ENCODE peak calls at places on chromosomes 3 and 15, in five cellular contexts. One of them, this sample, is unnamed.

GRCh38 chr3:40996827-40997710 is 202.2 kb upstream of the CTNNB1 start:
- DNase-seq in hippocampal formation: no peak
- DNase-seq in stimulated activated CD8-positive, alpha-beta memory T cell treated with anti-CD3 and anti-CD28 coated beads, Interleukin-7, amount 100 ng/mL, for 48 hours: no peak
- DNase-seq in activated gamma-delta T cell treated with Interleukin-2 at 50 U/mL for 16 hours: no peak
- DNase-seq in hepatocyte: no peak
- DNase-seq in this sample: no peak

GRCh38 chr3:25818335-25818734 is 28.4 kb downstream of the OXSM start:
- DNase-seq in hepatocyte: no peak
- DNase-seq in hippocampal formation: no peak
- DNase-seq in activated gamma-delta T cell treated with Interleukin-2 at 50 U/mL for 16 hours: no peak
- DNase-seq in stimulated activated CD8-positive, alpha-beta memory T cell treated with anti-CD3 and anti-CD28 coated beads, Interleukin-7, amount 100 ng/mL, for 48 hours: no peak
- DNase-seq in this sample: no peak

GRCh38 chr3:192879346-192880031 is 38.2 kb downstream of the MB21D2 start:
- DNase-seq in hippocampal formation: no peak
- DNase-seq in stimulated activated CD8-positive, alpha-beta memory T cell treated with anti-CD3 and anti-CD28 coated beads, Interleukin-7, amount 100 ng/mL, for 48 hours: no peak
- DNase-seq in hepatocyte: peak; percentile 79
- DNase-seq in activated gamma-delta T cell treated with Interleukin-2 at 50 U/mL for 16 hours: no peak
- DNase-seq in this sample: no peak

GRCh38 chr3:81716870-81717509 is 44.5 kb downstream of the GBE1 start:
- DNase-seq in activated gamma-delta T cell treated with Interleukin-2 at 50 U/mL for 16 hours: no peak
- DNase-seq in hippocampal formation: no peak
- DNase-seq in hepatocyte: peak; percentile 65
- DNase-seq in stimulated activated CD8-positive, alpha-beta memory T cell treated with anti-CD3 and anti-CD28 coated beads, Interleukin-7, amount 100 ng/mL, for 48 hours: no peak
- DNase-seq in this sample: no peak

GRCh38 chr15:29122506-29122905 is 147.1 kb downstream of the NSMCE3 start:
- DNase-seq in hepatocyte: no peak
- DNase-seq in hippocampal formation: no peak
- DNase-seq in activated gamma-delta T cell treated with Interleukin-2 at 50 U/mL for 16 hours: no peak
- DNase-seq in stimulated activated CD8-positive, alpha-beta memory T cell treated with anti-CD3 and anti-CD28 coated beads, Interleukin-7, amount 100 ng/mL, for 48 hours: no peak
- DNase-seq in this sample: no peak

GRCh38 chr3:10757021-10757820 is 58.8 kb upstream of the SLC6A11 start:
- DNase-seq in hippocampal formation: no peak
- DNase-seq in activated gamma-delta T cell treated with Interleukin-2 at 50 U/mL for 16 hours: no peak
- DNase-seq in hepatocyte: no peak
- DNase-seq in stimulated activated CD8-positive, alpha-beta memory T cell treated with anti-CD3 and anti-CD28 coated beads, Interleukin-7, amount 100 ng/mL, for 48 hours: peak; percentile 20
- DNase-seq in this sample: peak; percentile 21

GRCh38 chr3:16355864-16356263 is 90.9 kb downstream of the OXNAD1 start:
- DNase-seq in activated gamma-delta T cell treated with Interleukin-2 at 50 U/mL for 16 hours: no peak
- DNase-seq in stimulated activated CD8-positive, alpha-beta memory T cell treated with anti-CD3 and anti-CD28 coated beads, Interleukin-7, amount 100 ng/mL, for 48 hours: no peak
- DNase-seq in hepatocyte: no peak
- DNase-seq in hippocampal formation: no peak
- DNase-seq in this sample: no peak

GRCh38 chr3:81352867-81353266 is 408.6 kb downstream of the GBE1 start:
- DNase-seq in activated gamma-delta T cell treated with Interleukin-2 at 50 U/mL for 16 hours: no peak
- DNase-seq in stimulated activated CD8-positive, alpha-beta memory T cell treated with anti-CD3 and anti-CD28 coated beads, Interleukin-7, amount 100 ng/mL, for 48 hours: no peak
- DNase-seq in hippocampal formation: no peak
- DNase-seq in hepatocyte: peak; percentile 52
- DNase-seq in this sample: no peak

GRCh38 chr15:45630958-45631691 is 3.7 kb upstream of the SQOR start:
- DNase-seq in activated gamma-delta T cell treated with Interleukin-2 at 50 U/mL for 16 hours: no peak
- DNase-seq in hippocampal formation: no peak
- DNase-seq in stimulated activated CD8-positive, alpha-beta memory T cell treated with anti-CD3 and anti-CD28 coated beads, Interleukin-7, amount 100 ng/mL, for 48 hours: no peak
- DNase-seq in hepatocyte: peak; percentile 19
- DNase-seq in this sample: no peak

GRCh38 chr15:94306700-94307650 is 75.6 kb downstream of the MCTP2 start:
- DNase-seq in hippocampal formation: no peak
- DNase-seq in stimulated activated CD8-positive, alpha-beta memory T cell treated with anti-CD3 and anti-CD28 coated beads, Interleukin-7, amount 100 ng/mL, for 48 hours: peak; percentile 26
- DNase-seq in activated gamma-delta T cell treated with Interleukin-2 at 50 U/mL for 16 hours: no peak
- DNase-seq in hepatocyte: no peak
- DNase-seq in this sample: peak; percentile 42

GRCh38 chr15:93033434-93034045 is 55.5 kb downstream of the RGMA start:
- DNase-seq in hepatocyte: no peak
- DNase-seq in stimulated activated CD8-positive, alpha-beta memory T cell treated with anti-CD3 and anti-CD28 coated beads, Interleukin-7, amount 100 ng/mL, for 48 hours: no peak
- DNase-seq in activated gamma-delta T cell treated with Interleukin-2 at 50 U/mL for 16 hours: no peak
- DNase-seq in hippocampal formation: no peak
- DNase-seq in this sample: no peak

GRCh38 chr3:148081926-148082325 is 615.8 kb upstream of the AGTR1 start:
- DNase-seq in hepatocyte: no peak
- DNase-seq in activated gamma-delta T cell treated with Interleukin-2 at 50 U/mL for 16 hours: no peak
- DNase-seq in hippocampal formation: no peak
- DNase-seq in stimulated activated CD8-positive, alpha-beta memory T cell treated with anti-CD3 and anti-CD28 coated beads, Interleukin-7, amount 100 ng/mL, for 48 hours: no peak
- DNase-seq in this sample: no peak

GRCh38 chr3:195908439-195909293 is at the start of gene TNK2:
- DNase-seq in hepatocyte: peak; percentile 63
- DNase-seq in hippocampal formation: peak; percentile 23
- DNase-seq in activated gamma-delta T cell treated with Interleukin-2 at 50 U/mL for 16 hours: peak; percentile 41
- DNase-seq in stimulated activated CD8-positive, alpha-beta memory T cell treated with anti-CD3 and anti-CD28 coated beads, Interleukin-7, amount 100 ng/mL, for 48 hours: no peak
- DNase-seq in this sample: peak; percentile 41